ENCODE peak calls at places on chromosomes 16 and 17, in four cellular contexts. One of them, this sample, is unnamed.

GRCh38 chr17:7558544-7559306 is at the start of gene TNFSF13:
- DNase-seq in heart left ventricle: no peak
- DNase-seq in neural progenitor cell: no peak
- DNase-seq in GM23338: no peak
- DNase-seq in this sample: peak; percentile 76

GRCh38 chr17:31562447-31562846 is 171.0 kb downstream of the RAB11FIP4 start:
- DNase-seq in GM23338: no peak
- DNase-seq in heart left ventricle: no peak
- DNase-seq in neural progenitor cell: peak; percentile 49
- DNase-seq in this sample: no peak

GRCh38 chr16:1613240-1613639 is 1.1 kb downstream of the CRAMP1 start:
- DNase-seq in GM23338: peak; percentile 32
- DNase-seq in neural progenitor cell: peak; percentile 30
- DNase-seq in heart left ventricle: no peak
- DNase-seq in this sample: no peak

GRCh38 chr17:7132511-7133094 is 18.0 kb upstream of the ASGR2 start:
- DNase-seq in GM23338: peak; percentile 96
- DNase-seq in neural progenitor cell: peak; percentile 83
- DNase-seq in heart left ventricle: no peak
- DNase-seq in this sample: no peak

GRCh38 chr16:48526058-48526957 is 83.7 kb downstream of the N4BP1 start:
- DNase-seq in heart left ventricle: no peak
- DNase-seq in neural progenitor cell: peak; percentile 55
- DNase-seq in GM23338: peak; percentile 87
- DNase-seq in this sample: peak; percentile 94

GRCh38 chr16:20866161-20866772 is 33.9 kb downstream of the DCUN1D3 start:
- DNase-seq in heart left ventricle: peak; percentile 38
- DNase-seq in neural progenitor cell: peak; percentile 78
- DNase-seq in GM23338: no peak
- DNase-seq in this sample: peak; percentile 50

GRCh38 chr17:11372692-11373091 is 131.7 kb downstream of the SHISA6 start:
- DNase-seq in neural progenitor cell: no peak
- DNase-seq in GM23338: no peak
- DNase-seq in heart left ventricle: no peak
- DNase-seq in this sample: no peak

GRCh38 chr16:4263504-4264436 is 9.1 kb downstream of the TFAP4 start:
- DNase-seq in GM23338: peak; percentile 89
- DNase-seq in neural progenitor cell: peak; percentile 73
- DNase-seq in heart left ventricle: peak; percentile 83
- DNase-seq in this sample: peak; percentile 36

GRCh38 chr16:71927383-71927782 is 32.1 kb downstream of the IST1 start:
- DNase-seq in neural progenitor cell: no peak
- DNase-seq in heart left ventricle: peak; percentile 60
- DNase-seq in GM23338: no peak
- DNase-seq in this sample: peak; percentile 89

DNA sequence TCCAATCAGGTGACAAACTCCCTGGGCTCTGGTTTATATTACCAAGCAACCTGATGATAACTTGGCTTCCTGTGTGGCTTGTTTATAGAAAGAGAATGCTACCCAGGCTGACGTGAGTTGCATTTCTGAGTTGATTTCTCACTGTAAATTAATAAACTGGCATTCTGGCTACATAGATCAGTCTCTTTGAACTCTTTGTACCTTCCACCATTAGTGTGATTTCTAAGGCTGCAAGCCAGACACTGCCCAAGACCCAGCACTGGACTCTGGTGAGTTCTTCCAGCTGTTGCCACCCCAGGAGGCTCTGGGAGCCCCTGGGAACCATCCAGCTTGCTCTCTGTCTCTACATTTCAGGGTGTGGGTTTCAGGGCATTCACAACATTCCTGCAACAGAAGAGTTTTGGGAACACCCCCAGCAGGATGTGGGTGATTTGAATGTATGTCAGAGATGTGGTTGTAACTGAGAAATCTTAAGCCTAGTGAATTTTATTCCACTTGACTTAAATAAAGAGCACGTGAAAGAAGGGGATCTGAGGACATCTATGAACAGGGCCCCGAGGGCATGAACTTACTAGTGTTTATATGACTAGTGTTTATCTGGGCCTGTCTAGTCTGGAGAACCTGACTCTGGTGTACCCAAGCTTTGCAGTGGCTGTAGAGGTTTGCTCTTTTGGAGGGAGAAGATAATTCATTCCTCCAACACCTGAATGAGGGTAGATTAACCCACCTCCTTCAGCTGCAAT is 30.3 kb upstream of the LRRC37A start:
- DNase-seq in heart left ventricle: no peak
- DNase-seq in neural progenitor cell: no peak
- DNase-seq in GM23338: peak; percentile 65
- DNase-seq in this sample: peak; percentile 42
- H3K27me3 ChIP-seq in heart left ventricle: no peaks in the 10 kb centered on the region
- H3K27me3 ChIP-seq in neural progenitor cell: peaks cover 97% of the 10 kb centered on the region
- H3K27me3 ChIP-seq in GM23338: peaks cover 96% of the 10 kb centered on the region
- H3K27me3 ChIP-seq in this sample: no peaks in the 10 kb centered on the region

DNA sequence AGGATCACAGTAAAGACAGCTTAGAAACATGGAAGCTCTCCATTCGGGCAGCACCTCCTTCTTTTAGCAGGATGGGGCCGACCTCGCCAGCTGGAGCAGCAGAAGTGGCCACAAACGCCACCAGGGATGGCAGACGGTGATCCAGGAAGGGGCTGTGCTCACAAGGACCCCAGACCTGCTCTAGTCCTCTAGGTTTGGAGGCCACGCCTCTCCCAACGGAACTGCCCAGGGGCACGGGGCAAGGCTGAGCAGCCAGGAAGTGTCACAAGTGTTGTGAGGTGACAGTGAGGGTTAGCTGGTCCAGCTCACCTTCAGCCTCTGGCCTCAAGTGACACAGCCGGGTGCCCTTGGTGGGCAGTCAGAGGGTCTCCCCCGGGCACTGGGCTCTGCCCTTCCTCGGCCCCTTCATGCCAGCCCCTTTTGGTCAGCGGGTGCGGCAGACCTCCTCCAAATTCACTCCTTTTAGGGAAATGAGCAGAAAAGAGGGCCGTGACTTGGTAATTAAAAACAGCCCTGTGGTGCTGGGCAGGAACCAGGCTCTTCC is 20.4 kb downstream of the CEP295NL start:
- DNase-seq in heart left ventricle: peak; percentile 41
- DNase-seq in GM23338: no peak
- DNase-seq in neural progenitor cell: no peak
- DNase-seq in this sample: no peak
- H3K4me3 ChIP-seq in heart left ventricle: peak overlapping the region; percentile 50
- H3K4me3 ChIP-seq in GM23338: no peak overlapping the region
- H3K4me3 ChIP-seq in neural progenitor cell: no peak overlapping the region
- H3K4me3 ChIP-seq in this sample: no peak overlapping the region

GRCh38 chr16:83706394-83706793 is 101.4 kb upstream of the HSBP1 start:
- DNase-seq in heart left ventricle: no peak
- DNase-seq in GM23338: no peak
- DNase-seq in neural progenitor cell: no peak
- DNase-seq in this sample: no peak
- H3K27me3 ChIP-seq in heart left ventricle: no peaks in the 10 kb centered on the region
- H3K27me3 ChIP-seq in GM23338: no peaks in the 10 kb centered on the region
- H3K27me3 ChIP-seq in neural progenitor cell: no peaks in the 10 kb centered on the region
- H3K27me3 ChIP-seq in this sample: no peaks in the 10 kb centered on the region

GRCh38 chr16:86517652-86518258 is 7.4 kb downstream of the FOXF1 start:
- DNase-seq in GM23338: peak; percentile 80
- DNase-seq in heart left ventricle: peak; percentile 63
- DNase-seq in neural progenitor cell: peak; percentile 80
- DNase-seq in this sample: peak; percentile 24

GRCh38 chr16:86521236-86522197 is 11.2 kb downstream of the FOXF1 start:
- DNase-seq in GM23338: no peak
- DNase-seq in heart left ventricle: no peak
- DNase-seq in neural progenitor cell: no peak
- DNase-seq in this sample: no peak

GRCh38 chr16:86520317-86521210 is 10.2 kb downstream of the FOXF1 start:
- DNase-seq in neural progenitor cell: no peak
- DNase-seq in heart left ventricle: no peak
- DNase-seq in GM23338: no peak
- DNase-seq in this sample: no peak

GRCh38 chr16:86519007-86519648 is 8.8 kb downstream of the FOXF1 start:
- DNase-seq in GM23338: no peak
- DNase-seq in heart left ventricle: no peak
- DNase-seq in neural progenitor cell: no peak
- DNase-seq in this sample: no peak

DNA sequence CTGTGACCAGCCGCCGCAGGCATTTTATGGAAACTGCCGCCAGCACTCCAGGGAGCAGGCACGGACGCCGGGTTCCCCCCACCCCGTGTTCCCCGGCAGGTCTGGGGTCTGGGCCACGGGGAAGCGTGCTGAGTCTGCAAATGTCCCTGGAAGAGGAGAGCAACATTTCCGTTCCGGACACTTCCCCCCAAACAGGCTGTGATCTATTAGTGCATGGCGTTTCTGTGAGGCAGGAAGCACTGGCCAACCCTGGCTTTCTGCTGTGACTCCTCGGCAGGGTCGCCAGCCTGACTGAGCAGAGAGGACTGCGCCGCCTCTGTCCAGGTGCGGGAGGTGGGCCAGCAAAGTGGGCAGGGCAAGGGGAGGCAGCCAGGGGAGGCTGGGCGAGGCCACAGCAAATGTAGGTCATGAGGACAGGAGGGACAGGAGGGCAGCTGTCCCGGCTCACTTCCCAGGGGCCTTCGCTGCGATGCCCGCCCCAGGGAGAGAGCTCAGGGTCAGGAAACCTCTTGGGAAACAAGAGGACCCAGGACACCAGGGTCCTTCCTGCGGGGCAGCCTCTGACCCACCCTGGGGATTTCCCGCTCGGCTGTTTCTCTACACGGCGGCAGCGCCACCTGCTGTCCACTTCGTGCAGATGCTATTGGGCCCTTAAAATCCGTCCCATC is 9.5 kb downstream of the FOXF1 start:
- DNase-seq in heart left ventricle: peak; percentile 57
- DNase-seq in neural progenitor cell: peak; percentile 88
- DNase-seq in GM23338: peak; percentile 87
- DNase-seq in this sample: peak; percentile 39
- H3K4me3 ChIP-seq in heart left ventricle: no peak overlapping the region
- H3K4me3 ChIP-seq in neural progenitor cell: no peak overlapping the region
- H3K4me3 ChIP-seq in GM23338: no peak overlapping the region
- H3K4me3 ChIP-seq in this sample: no peak overlapping the region

GRCh38 chr17:74938194-74938950 is 2.7 kb downstream of the OTOP3 start:
- DNase-seq in GM23338: no peak
- DNase-seq in heart left ventricle: no peak
- DNase-seq in neural progenitor cell: no peak
- DNase-seq in this sample: peak; percentile 91
- H3K27me3 ChIP-seq in GM23338: peaks cover 64% of the 10 kb centered on the region
- H3K27me3 ChIP-seq in heart left ventricle: peaks cover 29% of the 10 kb centered on the region
- H3K27me3 ChIP-seq in neural progenitor cell: peaks cover 85% of the 10 kb centered on the region
- H3K27me3 ChIP-seq in this sample: peaks cover 33% of the 10 kb centered on the region

GRCh38 chr17:50545306-50545705 is 1.7 kb upstream of the SPATA20 start:
- DNase-seq in neural progenitor cell: no peak
- DNase-seq in GM23338: no peak
- DNase-seq in heart left ventricle: no peak
- DNase-seq in this sample: peak; percentile 32

GRCh38 chr17:50548831-50549230 is 1.9 kb downstream of the SPATA20 start:
- DNase-seq in GM23338: no peak
- DNase-seq in neural progenitor cell: no peak
- DNase-seq in heart left ventricle: no peak
- DNase-seq in this sample: no peak

GRCh38 chr17:50547736-50548083 is 736 bp downstream of the SPATA20 start:
- DNase-seq in heart left ventricle: no peak
- DNase-seq in neural progenitor cell: no peak
- DNase-seq in GM23338: no peak
- DNase-seq in this sample: peak; percentile 37

GRCh38 chr17:50547035-50547735 is at the start of gene SPATA20:
- DNase-seq in GM23338: peak; percentile 96
- DNase-seq in heart left ventricle: peak; percentile 92
- DNase-seq in neural progenitor cell: peak; percentile 95
- DNase-seq in this sample: peak; percentile 92

GRCh38 chr17:50546701-50547034 is 306 bp upstream of the SPATA20 start:
- DNase-seq in neural progenitor cell: no peak
- DNase-seq in GM23338: no peak
- DNase-seq in heart left ventricle: no peak
- DNase-seq in this sample: no peak
- H3K4me3 ChIP-seq in neural progenitor cell: no peak overlapping the region
- H3K4me3 ChIP-seq in GM23338: peak overlapping the region; percentile 67
- H3K4me3 ChIP-seq in heart left ventricle: peak overlapping the region; percentile 77
- H3K4me3 ChIP-seq in this sample: no peak overlapping the region

DNA sequence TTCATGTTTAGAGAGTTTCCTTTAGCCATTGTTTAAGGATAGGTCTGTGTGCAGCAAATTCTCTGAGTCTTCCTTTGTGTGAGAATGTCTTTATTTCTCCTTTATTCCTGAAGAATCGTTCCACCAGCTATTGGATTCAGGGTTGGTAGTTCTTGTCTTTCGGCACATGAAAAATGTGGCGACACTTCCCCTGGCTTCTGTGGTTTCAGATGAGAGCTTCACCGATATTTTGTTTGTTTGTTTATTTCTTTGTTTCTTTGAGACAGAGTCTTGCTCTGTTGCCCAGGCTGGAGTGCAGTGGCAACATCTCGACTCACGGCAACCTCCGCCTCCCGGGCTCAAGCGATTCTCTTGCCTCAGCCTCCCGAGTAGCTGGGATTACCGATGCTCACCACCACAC is 18.6 kb downstream of the MPO start:
- DNase-seq in heart left ventricle: no peak
- DNase-seq in GM23338: no peak
- DNase-seq in neural progenitor cell: no peak
- DNase-seq in this sample: no peak
- H3K27me3 ChIP-seq in heart left ventricle: no peaks in the 10 kb centered on the region
- H3K27me3 ChIP-seq in GM23338: peaks cover 25% of the 10 kb centered on the region
- H3K27me3 ChIP-seq in neural progenitor cell: peaks cover 83% of the 10 kb centered on the region
- H3K27me3 ChIP-seq in this sample: no peaks in the 10 kb centered on the region

DNA sequence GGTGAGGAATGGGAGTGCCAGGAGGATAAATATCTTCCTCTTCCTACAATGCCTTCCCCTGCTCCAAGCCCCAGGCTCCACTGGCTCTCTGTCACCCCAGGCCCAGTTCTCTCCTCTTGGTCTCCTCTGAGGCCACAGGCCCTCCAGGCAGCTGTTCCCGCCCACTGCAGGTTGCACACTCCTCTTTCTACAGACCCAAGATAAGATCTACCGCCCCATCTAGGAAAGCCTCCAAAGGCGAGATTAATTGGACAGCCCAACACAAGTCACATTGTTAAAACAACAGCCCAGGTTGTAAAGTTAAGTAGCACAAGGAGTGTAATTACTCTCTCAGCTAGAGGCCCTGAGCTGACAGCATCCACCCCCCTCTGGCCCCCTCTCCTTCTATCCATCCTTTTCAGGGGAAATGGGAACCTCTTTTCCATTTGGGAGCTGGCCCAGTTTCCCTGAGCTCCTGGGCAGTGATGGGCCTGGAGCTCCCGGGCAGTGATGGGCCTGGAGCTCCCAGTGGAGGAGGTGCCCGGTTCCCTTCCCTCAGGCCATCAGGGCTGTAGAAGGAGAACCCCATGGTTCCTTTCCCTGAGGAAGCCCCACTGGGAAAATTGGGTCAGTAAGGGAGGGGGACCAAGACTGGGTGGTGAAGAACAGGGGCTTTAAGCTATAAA is 7.3 kb downstream of the DLX4 start:
- DNase-seq in heart left ventricle: no peak
- DNase-seq in GM23338: no peak
- DNase-seq in neural progenitor cell: no peak
- DNase-seq in this sample: no peak
- H3K4me3 ChIP-seq in heart left ventricle: no peak overlapping the region
- H3K4me3 ChIP-seq in GM23338: no peak overlapping the region
- H3K4me3 ChIP-seq in neural progenitor cell: no peak overlapping the region
- H3K4me3 ChIP-seq in this sample: no peak overlapping the region

This sample was measured in small intestine.